ENCODE peak calls at places on chromosomes 2 and 18, in eight cellular contexts. M, Q, Y, D, S, O, G and A are unnamed samples.

GRCh38 chr2:2108756-2109155 is 222.3 kb downstream of the MYT1L start:
- DNase-seq in O (no peak), M (no peak), S (no peak), Y (no peak), G (no peak), D (no peak), Q (no peak), A (no peak)

GRCh38 chr2:144011553-144011952 is 508.4 kb downstream of the ZEB2 start:
- DNase-seq in M (no peak), Q (no peak), D (no peak), S (no peak), Y (no peak), G (no peak), O (peak), A (no peak)

GRCh38 chr2:25361261-25362048 is 19.7 kb upstream of the DNMT3A start:
- DNase-seq in D (no peak), S (no peak), Q (no peak), Y (no peak), G (no peak), O (no peak), M (no peak), A (no peak)

GRCh38 chr2:10303634-10304378 is 1.1 kb downstream of the HPCAL1 start:
- DNase-seq in O (peak), G (peak), M (no peak), Q (no peak), Y (peak), S (peak), D (peak), A (peak)

GRCh38 chr2:195388024-195388423 is 269.0 kb upstream of the SLC39A10 start:
- DNase-seq in M (no peak), Y (no peak), G (no peak), D (no peak), O (no peak), S (no peak), Q (no peak), A (no peak)

GRCh38 chr2:218782529-218782845 is 540 bp downstream of the CYP27A1 start:
- DNase-seq in M (no peak), G (no peak), S (peak), O (no peak), D (peak), Q (no peak), Y (no peak), A (no peak)

GRCh38 chr2:197455428-197455827 is 2.1 kb downstream of the COQ10B start:
- DNase-seq in D (no peak), M (no peak), Y (no peak), O (no peak), G (no peak), Q (no peak), S (no peak), A (no peak)

GRCh38 chr2:36469701-36470100 is 114.1 kb downstream of the CRIM1 start:
- DNase-seq in O (no peak), Y (no peak), S (no peak), M (no peak), G (no peak), D (no peak), Q (no peak), A (no peak)

GRCh38 chr2:200342235-200342634 is 35.7 kb downstream of the SPATS2L start:
- DNase-seq in Y (no peak), O (no peak), Q (no peak), D (no peak), G (no peak), M (no peak), S (no peak), A (no peak)

GRCh38 chr2:240287011-240287410 is 146.6 kb upstream of the OTOS start:
- DNase-seq in S (no peak), O (no peak), Y (no peak), D (no peak), Q (no peak), G (no peak), M (no peak), A (no peak)

GRCh38 chr18:45802814-45803492 is 22.5 kb upstream of the SIGLEC15 start:
- DNase-seq in M (no peak), Y (no peak), D (peak), Q (no peak), S (peak), G (no peak), O (peak), A (no peak)

GRCh38 chr2:101533611-101534601 is 59.0 kb upstream of the RFX8 start:
- DNase-seq in M (no peak), D (peak), Y (peak), S (no peak), Q (no peak), G (no peak), O (no peak), A (no peak)

GRCh38 chr2:60839126-60839813 is 42.1 kb upstream of the REL start:
- DNase-seq in Q (no peak), Y (peak), O (no peak), D (no peak), M (no peak), S (no peak), G (no peak), A (no peak)

GRCh38 chr2:6352906-6353515 is 512.7 kb downstream of the CMPK2 start:
- DNase-seq in Q (no peak), G (no peak), Y (peak), D (peak), M (no peak), S (peak), O (peak), A (no peak)

GRCh38 chr2:44959855-44960254 is 18.4 kb downstream of the SIX3 start:
- DNase-seq in G (no peak), Q (no peak), D (no peak), M (no peak), S (no peak), O (no peak), Y (peak), A (no peak)

GRCh38 chr2:160666019-160666676 is 172.5 kb upstream of the RBMS1 start:
- DNase-seq in G (no peak), O (peak), Q (no peak), D (peak), M (no peak), S (peak), Y (no peak), A (no peak)

GRCh38 chr18:24268784-24269550 is 128.7 kb downstream of the OSBPL1A start:
- DNase-seq in D (no peak), G (no peak), O (no peak), Y (no peak), S (no peak), M (no peak), Q (no peak), A (no peak)

GRCh38 chr18:8798996-8799395 is 93.6 kb downstream of the MTCL1 start:
- DNase-seq in M (no peak), S (no peak), G (no peak), Y (no peak), D (no peak), O (peak), Q (no peak), A (no peak)

GRCh38 chr18:49756135-49756534 is 57.2 kb downstream of the ACAA2 start:
- DNase-seq in M (no peak), O (no peak), S (no peak), Q (no peak), G (no peak), D (no peak), Y (no peak), A (no peak)

GRCh38 chr2:211035548-211036185 is 479.3 kb downstream of the CPS1 start:
- DNase-seq in O (peak), Y (no peak), M (no peak), Q (no peak), G (no peak), D (peak), S (peak), A (no peak)

GRCh38 chr2:74540291-74540690 is 10.6 kb downstream of the HTRA2 start:
- DNase-seq in D (no peak), Q (no peak), O (no peak), S (no peak), G (no peak), Y (no peak), M (no peak), A (no peak)

GRCh38 chr2:117555965-117556364 is 258.5 kb upstream of the DDX18 start:
- DNase-seq in S (no peak), M (no peak), Q (no peak), Y (no peak), D (no peak), O (peak), G (no peak), A (no peak)

GRCh38 chr2:217931846-217932560 is 70.8 kb downstream of the TNS1 start:
- DNase-seq in S (no peak), Q (no peak), G (no peak), M (no peak), O (no peak), Y (no peak), D (no peak), A (no peak)

GRCh38 chr2:40543381-40543780 is 91.5 kb upstream of the SLC8A1 start:
- DNase-seq in Q (no peak), Y (no peak), D (no peak), M (no peak), G (no peak), O (no peak), S (no peak), A (no peak)

GRCh38 chr2:68918497-68918896 is 34.2 kb downstream of the GKN2 start:
- DNase-seq in M (no peak), D (no peak), G (no peak), Y (no peak), S (no peak), Q (no peak), O (no peak), A (no peak)

GRCh38 chr2:227347117-227347516 is 22.1 kb downstream of the MFF start:
- DNase-seq in O (no peak), S (no peak), Y (peak), M (no peak), D (no peak), G (no peak), Q (no peak), A (no peak)

GRCh38 chr2:204255068-204255467 is 290.2 kb upstream of the PARD3B start:
- DNase-seq in Q (no peak), D (no peak), O (no peak), S (no peak), M (no peak), G (no peak), Y (no peak), A (no peak)

GRCh38 chr2:237685408-237685807 is 58.0 kb downstream of the LRRFIP1 start:
- DNase-seq in S (peak), D (no peak), G (no peak), O (peak), M (no peak), Y (peak), Q (no peak), A (no peak)

GRCh38 chr2:43977677-43978076 is 18.1 kb downstream of the LRPPRC start:
- DNase-seq in M (no peak), Q (no peak), O (no peak), S (peak), D (no peak), G (no peak), Y (no peak), A (no peak)